ENCODE peak calls at places on chromosomes 3 and 15, in four cellular contexts. V is testis, P is stomach, U is lower leg skin. F is an unnamed sample.

GRCh38 chr15:57537072-57537471 is 54.6 kb upstream of the MYZAP start:
- DNase-seq in P (peak), V (no peak), U (no peak), F (no peak)

GRCh38 chr3:111541911-111542483 is at the start of gene CD96:
- DNase-seq in U (no peak), V (no peak), P (peak), F (no peak)

GRCh38 chr3:134030382-134030753 is 643 bp upstream of the SLCO2A1 start:
- DNase-seq in P (no peak), U (peak), V (no peak), F (no peak)

GRCh38 chr3:41710646-41711388 is 251.1 kb downstream of the ULK4 start:
- DNase-seq in V (no peak), U (no peak), P (no peak), F (no peak)

GRCh38 chr15:101248274-101248673 is 3.6 kb downstream of the CHSY1 start:
- DNase-seq in V (no peak), P (no peak), U (peak), F (no peak)

GRCh38 chr3:21017115-21017852 is 733.7 kb downstream of the ZNF385D start:
- DNase-seq in V (peak), U (no peak), P (no peak), F (no peak)

GRCh38 chr3:164458986-164459385 is 619.3 kb downstream of the SI start:
- DNase-seq in V (no peak), P (no peak), U (no peak), F (no peak)

GRCh38 chr3:127894461-127894860 is 20.6 kb upstream of the KBTBD12 start:
- DNase-seq in P (no peak), V (no peak), U (no peak), F (no peak)

DNA sequence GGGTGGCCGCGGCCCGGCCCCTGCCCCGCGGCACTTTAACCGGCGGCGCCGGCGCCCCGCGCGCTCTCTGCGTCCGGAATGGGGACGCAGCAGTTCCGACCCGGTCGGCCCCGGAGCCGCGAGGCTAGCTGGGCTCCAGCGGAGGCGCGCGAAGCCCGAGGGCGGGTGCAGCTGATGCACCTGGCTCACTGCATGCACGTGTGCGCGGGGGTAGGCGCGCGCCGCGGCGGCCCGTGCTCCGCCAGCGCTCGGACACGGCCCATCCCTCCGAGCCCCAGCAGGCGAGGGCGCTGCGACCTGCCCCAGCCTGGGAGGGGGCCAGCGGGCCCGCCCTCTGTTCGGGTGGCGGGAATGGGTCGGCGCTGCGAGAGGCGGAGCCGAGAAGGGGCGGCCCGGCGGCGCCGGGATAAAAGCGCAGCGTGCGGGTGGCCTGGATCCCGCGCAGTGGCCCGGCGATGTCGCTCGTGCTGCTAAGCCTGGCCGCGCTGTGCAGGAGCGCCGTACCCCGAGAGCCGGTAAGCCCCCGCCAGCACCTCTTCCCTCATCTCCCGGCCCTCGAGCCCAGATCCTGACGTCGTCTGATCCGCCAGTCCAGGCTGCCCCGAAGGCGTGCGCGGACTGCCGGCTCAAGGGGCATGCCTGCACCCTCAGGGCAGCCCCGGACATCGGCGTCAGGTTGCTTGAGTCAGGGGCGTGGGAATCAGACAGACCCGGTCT is at the start of the genes CHDH and IL17RB:
- DNase-seq in U (peak), V (peak), P (peak), F (peak)
- TF ChIP-seq POLR2A in U (no peak), V (no peak), P (peak), F (no peak)

GRCh38 chr3:66413151-66413751 is 87.6 kb downstream of the LRIG1 start:
- DNase-seq in U (peak), P (peak), V (no peak), F (no peak)
- TF ChIP-seq POLR2A in U (no peak), P (no peak), V (no peak), F (no peak)

GRCh38 chr3:184077881-184078280 is 19.0 kb upstream of the HTR3E start:
- DNase-seq in P (no peak), U (no peak), V (no peak), F (no peak)

GRCh38 chr3:184082034-184082433 is 14.8 kb upstream of the HTR3E start:
- DNase-seq in V (no peak), U (no peak), P (no peak), F (no peak)

GRCh38 chr3:184075901-184076300 is 21.0 kb upstream of the HTR3E start:
- DNase-seq in V (no peak), P (no peak), U (no peak), F (no peak)

GRCh38 chr3:184081116-184081830 is 15.6 kb upstream of the HTR3E start:
- DNase-seq in V (no peak), U (no peak), P (no peak), F (no peak)

GRCh38 chr3:184078851-184079250 is 18.0 kb upstream of the HTR3E start:
- DNase-seq in V (no peak), U (no peak), P (no peak), F (no peak)
- TF ChIP-seq POLR2A in V (no peak), U (no peak), P (no peak), F (no peak)

GRCh38 chr15:78149068-78149804 is at the start of gene IDH3A:
- DNase-seq in P (peak), U (peak), V (peak), F (peak)
- TF ChIP-seq POLR2A in P (peak), U (no peak), V (peak), F (peak)

F was measured in erythroblast.